ENCODE peak calls at places on chromosome 10, in seven cellular contexts. S is heart right ventricle, X is A549, Z is endodermal cell, F is fibroblast of lung, Y is sigmoid colon, V is left lung. I is an unnamed sample. For H3K9me3, the result is how much of the 10 kb centered on the place peaks cover.

GRCh38 chr10:15661574-15661973 is 58.1 kb downstream of the ITGA8 start:
- DNase-seq in S (no peak), X (no peak), Z (no peak), F (no peak), Y (no peak), V (no peak), I (no peak)

GRCh38 chr10:56449770-56450169 is 88.7 kb upstream of the ZWINT start:
- DNase-seq in S (no peak), X (no peak), Z (no peak), F (no peak), Y (no peak), V (no peak), I (no peak)

GRCh38 chr10:31751401-31752080 is 177.1 kb downstream of the ARHGAP12 start:
- DNase-seq in S (no peak), X (no peak), Z (no peak), F (no peak), Y (no peak), V (peak), I (no peak)

GRCh38 chr10:47223236-47223635 is 76.8 kb upstream of the GDF10 start:
- DNase-seq in S (no peak), X (no peak), Z (peak), F (no peak), Y (no peak), V (no peak), I (no peak)

GRCh38 chr10:103671561-103671960 is 178.1 kb downstream of the NEURL1 start:
- DNase-seq in S (no peak), X (no peak), Z (no peak), F (no peak), Y (no peak), V (no peak), I (no peak)

GRCh38 chr10:86229811-86230409 is 136.7 kb downstream of the GRID1 start:
- DNase-seq in S (no peak), X (no peak), Z (no peak), F (no peak), Y (no peak), V (no peak), I (no peak)

GRCh38 chr10:92760609-92761008 is 70.9 kb downstream of the HHEX start:
- DNase-seq in S (no peak), X (no peak), Z (no peak), F (peak), Y (no peak), V (no peak), I (no peak)

GRCh38 chr10:80260295-80261243 is 28.9 kb downstream of the MAT1A start:
- DNase-seq in S (no peak), X (peak), Z (peak), F (no peak), Y (no peak), V (no peak), I (no peak)

GRCh38 chr10:28432210-28432676 is 100.7 kb upstream of the WAC start:
- DNase-seq in S (peak), X (peak), Z (peak), F (peak), Y (peak), V (peak), I (peak)

GRCh38 chr10:48526371-48526821 is 78.5 kb downstream of the ARHGAP22 start:
- DNase-seq in S (no peak), X (no peak), Z (peak), F (peak), Y (no peak), V (no peak), I (no peak)

GRCh38 chr10:90775351-90776028 is 82.3 kb downstream of the HTR7 start:
- DNase-seq in S (no peak), X (no peak), Z (peak), F (peak), Y (peak), V (no peak), I (no peak)

GRCh38 chr10:112907893-112908292 is 42.2 kb upstream of the TCF7L2 start:
- DNase-seq in S (no peak), X (no peak), Z (no peak), F (peak), Y (no peak), V (no peak), I (no peak)

GRCh38 chr10:72952189-72952900 is 2.3 kb downstream of the PLA2G12B start:
- DNase-seq in S (no peak), X (no peak), Z (no peak), F (no peak), Y (no peak), V (no peak), I (no peak)

GRCh38 chr10:34994565-34995142 is 95.5 kb downstream of the CUL2 start:
- DNase-seq in S (peak), X (peak), Z (peak), F (peak), Y (no peak), V (no peak), I (peak)

GRCh38 chr10:78341953-78342614 is 308.4 kb downstream of the RPS24 start:
- DNase-seq in S (no peak), X (no peak), Z (peak), F (no peak), Y (peak), V (peak), I (peak)

GRCh38 chr10:132122097-132122861 is 56.5 kb downstream of the JAKMIP3 start:
- DNase-seq in S (no peak), X (no peak), Z (no peak), F (no peak), Y (no peak), V (no peak), I (no peak)

GRCh38 chr10:12543589-12543988 is 194.2 kb downstream of the CAMK1D start:
- DNase-seq in S (no peak), X (no peak), Z (peak), F (no peak), Y (no peak), V (no peak), I (no peak)

GRCh38 chr10:43160067-43160918 is 22.0 kb downstream of the CSGALNACT2 start:
- DNase-seq in S (no peak), X (no peak), Z (no peak), F (peak), Y (no peak), V (no peak), I (no peak)

GRCh38 chr10:69014171-69014570 is 25.6 kb downstream of the KIFBP start:
- DNase-seq in S (no peak), X (no peak), Z (no peak), F (no peak), Y (no peak), V (no peak), I (no peak)

GRCh38 chr10:86716466-86716865 is 40.0 kb upstream of the BMPR1A start:
- DNase-seq in S (no peak), X (no peak), Z (no peak), F (no peak), Y (peak), V (no peak), I (no peak)

GRCh38 chr10:132891313-132891712 is 51.1 kb downstream of the CFAP46 start:
- DNase-seq in S (no peak), X (no peak), Z (no peak), F (no peak), Y (no peak), V (peak), I (peak)

GRCh38 chr10:17643339-17643754 is 604 bp upstream of the STAM start:
- DNase-seq in S (peak), X (peak), Z (no peak), F (peak), Y (peak), V (peak), I (peak)

GRCh38 chr10:576130-576465 is 113.4 kb downstream of the DIP2C start:
- DNase-seq in S (no peak), X (no peak), Z (no peak), F (peak), Y (no peak), V (no peak), I (no peak)

GRCh38 chr10:72611783-72612182 is 14.1 kb downstream of the MICU1 start:
- DNase-seq in S (no peak), X (no peak), Z (no peak), F (peak), Y (no peak), V (no peak), I (no peak)

GRCh38 chr10:75111367-75111905 is at the start of gene SAMD8:
- DNase-seq in S (peak), X (no peak), Z (peak), F (peak), Y (peak), V (peak), I (peak)

GRCh38 chr10:27714349-27714748 is 31.3 kb downstream of the MKX start:
- DNase-seq in S (no peak), X (no peak), Z (no peak), F (no peak), Y (no peak), V (no peak), I (no peak)

GRCh38 chr10:16195894-16196293 is 240.9 kb upstream of the PTER start:
- DNase-seq in S (no peak), X (no peak), Z (peak), F (no peak), Y (no peak), V (no peak), I (no peak)

GRCh38 chr10:79104264-79104954 is 35.6 kb downstream of the ZMIZ1 start:
- DNase-seq in S (no peak), X (no peak), Z (no peak), F (peak), Y (peak), V (no peak), I (no peak)

GRCh38 chr10:101222683-101223273 is 6.5 kb downstream of the LBX1 start:
- DNase-seq in S (no peak), X (no peak), Z (peak), F (no peak), Y (no peak), V (no peak), I (no peak)

GRCh38 chr10:113713297-113713982 is 33.7 kb downstream of the CASP7 start:
- DNase-seq in S (no peak), X (no peak), Z (no peak), F (no peak), Y (no peak), V (no peak), I (no peak)

GRCh38 chr10:19925064-19925463 is 108.8 kb downstream of the PLXDC2 start:
- DNase-seq in S (no peak), X (no peak), Z (no peak), F (no peak), Y (no peak), V (no peak), I (no peak)

GRCh38 chr10:11164806-11165590 is 147.3 kb downstream of the CELF2 start:
- DNase-seq in S (peak), X (no peak), Z (peak), F (peak), Y (peak), V (peak), I (peak)

GRCh38 chr10:11161910-11162309 is 144.2 kb downstream of the CELF2 start:
- DNase-seq in S (no peak), X (no peak), Z (no peak), F (no peak), Y (no peak), V (no peak), I (no peak)

GRCh38 chr10:11163990-11164805 is 146.5 kb downstream of the CELF2 start:
- DNase-seq in S (no peak), X (no peak), Z (no peak), F (no peak), Y (no peak), V (no peak), I (no peak)

GRCh38 chr10:11160982-11161554 is 143.4 kb downstream of the CELF2 start:
- DNase-seq in S (no peak), X (no peak), Z (no peak), F (no peak), Y (peak), V (no peak), I (no peak)

GRCh38 chr10:11162828-11163599 is 145.3 kb downstream of the CELF2 start:
- DNase-seq in S (peak), X (no peak), Z (peak), F (no peak), Y (peak), V (peak), I (peak)
- H3K4me3 ChIP-seq in S (peak), X (no peak), Z (no peak), F (no peak), Y (peak), V (no peak), I (peak)

DNA sequence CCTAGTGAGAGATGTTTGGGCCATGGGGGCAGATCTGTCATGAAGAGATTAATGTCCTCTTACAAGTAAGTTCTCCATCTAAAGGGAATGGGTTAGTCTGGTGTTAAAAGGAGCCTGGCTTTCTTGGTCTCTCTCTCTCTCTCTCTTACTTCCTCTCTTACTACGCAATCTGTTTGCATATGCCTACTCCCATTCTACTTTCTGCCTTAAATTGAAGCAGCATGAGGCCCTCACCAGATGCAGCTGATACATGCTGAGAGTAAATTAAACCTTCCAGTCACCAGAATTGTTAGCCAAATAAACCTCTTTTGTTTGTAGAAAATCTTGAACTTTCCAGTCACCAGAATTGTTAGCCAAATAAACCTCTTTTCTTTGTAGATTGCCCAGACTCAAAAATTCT is 884.1 kb downstream of the NRG3 start:
- DNase-seq in S (no peak), X (no peak), Z (no peak), F (no peak), Y (no peak), V (no peak), I (no peak)
- H3K9me3 ChIP-seq in S (under half), X (under half), Z (under half), F (under half), Y (under half), V (under half), I (under half)

GRCh38 chr10:127976286-127976685 is 69.4 kb downstream of the PTPRE start:
- DNase-seq in S (no peak), X (no peak), Z (no peak), F (peak), Y (no peak), V (no peak), I (no peak)

GRCh38 chr10:127972958-127973357 is 66.1 kb downstream of the PTPRE start:
- DNase-seq in S (no peak), X (no peak), Z (no peak), F (no peak), Y (no peak), V (no peak), I (no peak)

GRCh38 chr10:127971973-127972615 is 65.2 kb downstream of the PTPRE start:
- DNase-seq in S (no peak), X (no peak), Z (no peak), F (no peak), Y (no peak), V (no peak), I (no peak)

GRCh38 chr10:127974911-127975310 is 68.0 kb downstream of the PTPRE start:
- DNase-seq in S (no peak), X (no peak), Z (no peak), F (no peak), Y (no peak), V (no peak), I (no peak)

DNA sequence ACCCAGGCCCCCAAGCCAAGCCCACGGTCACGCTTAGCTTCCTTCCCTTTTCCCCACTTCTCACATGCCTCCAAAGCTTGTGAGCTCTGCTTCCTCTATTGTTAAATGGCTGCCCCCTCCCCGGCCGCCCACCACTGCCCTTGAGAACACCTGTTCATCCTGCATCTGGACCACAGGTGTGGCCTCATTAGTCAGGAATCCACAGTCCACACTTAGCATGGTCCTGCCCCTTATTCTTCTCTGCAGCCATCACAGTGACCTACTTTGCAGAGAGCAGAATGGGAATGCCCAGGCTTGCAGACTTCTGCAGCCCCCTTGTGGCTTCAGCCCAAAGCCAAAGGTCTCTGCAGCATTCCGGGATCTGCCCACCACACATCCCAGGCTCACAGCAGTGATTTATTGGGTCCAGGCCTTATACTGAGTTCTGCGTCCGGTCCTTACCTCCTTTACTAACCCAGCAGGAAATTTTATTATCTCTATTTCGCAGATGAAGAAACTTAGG is 67.0 kb downstream of the PTPRE start:
- DNase-seq in S (no peak), X (no peak), Z (peak), F (no peak), Y (peak), V (peak), I (no peak)
- TF ChIP-seq CTCF in S (no peak), X (no peak), Z (peak), F (no peak), Y (no peak), V (no peak), I (peak)

DNA sequence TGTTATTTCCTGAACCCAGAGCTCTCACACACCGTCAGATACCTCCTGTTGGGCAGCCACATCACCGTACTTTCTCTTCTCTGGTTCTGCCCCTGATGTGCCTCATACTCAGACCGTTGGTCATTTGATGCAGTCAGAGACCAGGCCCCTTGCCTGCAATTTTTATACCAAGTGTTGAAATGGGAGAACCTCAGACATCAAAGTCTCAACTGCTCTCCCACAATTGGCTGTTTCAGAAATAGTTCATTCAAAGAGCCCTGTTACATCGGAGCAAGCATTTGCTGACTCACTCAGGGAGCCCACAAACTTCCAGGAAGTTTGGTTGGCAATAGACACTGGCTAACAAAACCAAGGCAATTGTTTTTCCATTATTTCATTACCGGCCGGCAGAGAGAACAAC is 33.5 kb upstream of the ADAM12 start:
- DNase-seq in S (peak), X (no peak), Z (no peak), F (peak), Y (no peak), V (no peak), I (no peak)
- H3K4me3 ChIP-seq in S (no peak), X (no peak), Z (no peak), F (no peak), Y (no peak), V (no peak), I (no peak)

I was measured in upper lobe of right lung.